ENCODE peak calls at places on chromosomes 13 and 19, in five cellular contexts. B, M, W, G and Z are unnamed samples.

GRCh38 chr13:77143325-77143907 is 116.5 kb upstream of the FBXL3 start:
- DNase-seq in B (no peak), M (peak), W (no peak), G (no peak), Z (no peak)

GRCh38 chr19:48413879-48414623 is 20.6 kb downstream of the GRIN2D start:
- DNase-seq in B (no peak), M (no peak), W (no peak), G (peak), Z (no peak)

GRCh38 chr13:99496322-99497142 is 4.7 kb upstream of the TM9SF2 start:
- DNase-seq in B (peak), M (peak), W (peak), G (no peak), Z (no peak)

GRCh38 chr13:84940801-84941200 is 858.4 kb downstream of the SLITRK6 start:
- DNase-seq in B (no peak), M (no peak), W (no peak), G (no peak), Z (no peak)

GRCh38 chr13:34369925-34370324 is 552.0 kb downstream of the RFC3 start:
- DNase-seq in B (no peak), M (no peak), W (no peak), G (no peak), Z (no peak)

GRCh38 chr13:79782541-79783216 is 301.7 kb downstream of the NDFIP2 start:
- DNase-seq in B (peak), M (peak), W (no peak), G (peak), Z (no peak)

GRCh38 chr19:16914421-16914820 is 25.6 kb downstream of the F2RL3 start:
- DNase-seq in B (no peak), M (no peak), W (no peak), G (no peak), Z (no peak)

GRCh38 chr13:89568746-89569145 is 1778.7 kb upstream of the MIR17HG start:
- DNase-seq in B (no peak), M (no peak), W (no peak), G (no peak), Z (no peak)

GRCh38 chr19:3107658-3108057 is 13.5 kb downstream of the GNA11 start:
- DNase-seq in B (no peak), M (no peak), W (no peak), G (no peak), Z (no peak)

GRCh38 chr13:105997436-105998232 is 537.8 kb downstream of the EFNB2 start:
- DNase-seq in B (no peak), M (peak), W (no peak), G (no peak), Z (no peak)

GRCh38 chr13:22103628-22104027 is 432.8 kb downstream of the FGF9 start:
- DNase-seq in B (no peak), M (no peak), W (no peak), G (no peak), Z (no peak)

GRCh38 chr19:33391631-33392249 is 18.2 kb downstream of the CEBPG start:
- DNase-seq in B (no peak), M (no peak), W (no peak), G (no peak), Z (no peak)
- TF ChIP-seq CTCF in B (no peak), M (no peak), W (no peak), G (peak), Z (no peak)

GRCh38 chr13:101150998-101151397 is 265.3 kb downstream of the NALCN start:
- DNase-seq in B (no peak), M (peak), W (no peak), G (no peak), Z (no peak)

GRCh38 chr13:101157261-101157660 is 259.0 kb downstream of the NALCN start:
- DNase-seq in B (no peak), M (no peak), W (no peak), G (peak), Z (no peak)

GRCh38 chr13:101152184-101152583 is 264.1 kb downstream of the NALCN start:
- DNase-seq in B (no peak), M (no peak), W (no peak), G (no peak), Z (no peak)

DNA sequence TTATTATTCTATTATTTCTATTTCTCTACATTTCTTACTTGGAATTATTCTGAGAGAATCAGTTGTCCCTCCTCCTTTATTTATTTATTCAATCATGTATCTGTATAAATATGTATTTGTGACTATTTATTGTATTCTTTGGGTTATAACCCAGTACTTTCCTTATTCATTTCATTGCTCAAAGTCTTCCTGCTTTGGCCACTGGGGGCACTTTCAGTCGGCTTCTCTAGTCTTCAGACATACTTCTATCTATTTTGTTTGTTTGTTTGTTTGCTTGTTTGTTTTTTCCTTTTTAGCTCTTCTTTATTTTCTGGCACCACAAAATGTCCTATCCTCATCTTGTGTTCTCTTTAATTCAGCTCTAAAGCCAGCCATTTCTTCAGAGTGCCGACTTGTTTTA is 260.4 kb downstream of the NALCN start:
- DNase-seq in B (no peak), M (no peak), W (no peak), G (peak), Z (no peak)
- TF ChIP-seq CTCF in B (peak), M (peak), W (no peak), G (peak), Z (peak)

DNA sequence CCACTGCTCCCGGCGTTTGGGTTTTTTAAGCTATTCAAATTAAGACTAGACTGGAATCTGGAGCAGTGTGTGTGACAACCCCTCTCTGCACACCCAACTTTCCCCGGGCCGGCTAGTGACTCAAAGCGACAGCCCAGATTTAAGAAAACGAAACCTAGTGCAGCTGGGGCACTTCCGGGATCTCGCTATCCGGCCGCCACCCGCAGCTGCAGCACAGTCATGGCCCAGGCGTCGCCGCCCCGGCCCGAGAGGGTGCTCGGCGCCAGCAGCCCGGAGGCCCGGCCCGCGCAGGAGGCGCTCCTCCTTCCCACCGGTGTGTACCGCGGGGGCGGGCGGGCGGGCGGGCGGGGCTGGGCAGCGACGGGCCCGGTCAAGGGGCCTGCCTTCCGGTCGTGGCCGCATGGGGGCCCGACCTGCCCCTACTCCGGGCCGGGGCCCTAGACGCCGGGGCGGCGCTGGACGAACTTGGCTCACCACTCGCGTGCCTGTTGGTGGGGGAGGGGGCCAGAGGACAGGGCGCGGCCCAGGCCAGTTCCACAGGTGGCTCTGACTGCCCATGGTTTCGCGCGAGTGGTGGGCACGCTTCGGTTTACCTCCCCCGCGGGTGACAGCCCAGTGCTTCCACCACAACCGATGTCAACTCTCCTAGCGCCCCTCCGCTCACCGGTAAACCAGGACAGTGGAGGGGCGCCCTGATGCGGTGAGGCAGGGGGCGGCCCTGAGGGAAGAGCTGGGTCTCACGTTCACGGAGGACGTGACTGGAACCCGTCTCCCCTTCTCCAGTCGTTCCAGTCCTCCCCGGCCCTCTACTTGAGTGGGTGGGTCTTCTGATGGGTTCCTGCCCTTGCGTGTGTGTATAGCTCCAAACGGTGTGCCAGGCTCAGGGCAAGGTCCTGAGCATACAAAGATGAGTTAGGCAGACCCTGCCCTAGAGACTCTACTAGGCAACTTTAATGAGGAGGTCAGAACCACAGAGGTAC is at the start of gene PHF11:
- DNase-seq in B (peak), M (peak), W (peak), G (peak), Z (peak)
- TF ChIP-seq CTCF in B (peak), M (no peak), W (no peak), G (peak), Z (peak)

GRCh38 chr13:46554971-46555370 is 2.0 kb downstream of the LRCH1 start:
- DNase-seq in B (no peak), M (no peak), W (no peak), G (no peak), Z (no peak)
- TF ChIP-seq CTCF in B (no peak), M (no peak), W (no peak), G (no peak), Z (no peak)

GRCh38 chr19:7832781-7833180 is 2.8 kb downstream of the EVI5L start:
- DNase-seq in B (no peak), M (peak), W (no peak), G (no peak), Z (no peak)

GRCh38 chr19:7832009-7832408 is 2.0 kb downstream of the EVI5L start:
- DNase-seq in B (no peak), M (no peak), W (no peak), G (no peak), Z (no peak)

GRCh38 chr19:7830823-7831222 is 805 bp downstream of the EVI5L start:
- DNase-seq in B (no peak), M (no peak), W (no peak), G (no peak), Z (no peak)

GRCh38 chr19:7830272-7830771 is 304 bp downstream of the EVI5L start:
- DNase-seq in B (no peak), M (no peak), W (no peak), G (no peak), Z (no peak)

DNA sequence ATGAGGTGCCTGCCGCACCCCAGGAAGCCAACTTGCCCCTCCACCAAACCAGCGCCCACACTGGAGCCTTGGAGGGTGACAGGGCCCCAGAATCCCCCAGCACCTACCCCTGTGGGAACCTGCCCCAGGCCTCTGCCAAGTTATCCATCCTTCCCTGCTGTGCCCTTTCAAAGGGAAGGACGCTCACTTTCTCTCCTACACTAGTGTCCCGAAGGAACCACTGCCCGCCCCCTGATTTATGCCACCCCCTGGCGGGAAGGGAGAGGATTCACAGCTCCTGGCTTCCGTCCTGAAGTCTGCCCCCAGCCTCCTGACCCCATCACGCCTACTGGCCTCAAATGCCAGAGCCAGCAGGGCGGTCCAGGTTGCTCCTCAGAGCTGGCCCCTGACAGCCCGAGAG is 1.4 kb downstream of the EVI5L start:
- DNase-seq in B (no peak), M (peak), W (no peak), G (peak), Z (no peak)
- TF ChIP-seq CTCF in B (peak), M (peak), W (no peak), G (peak), Z (peak)

GRCh38 chr19:38974599-38975213 is 836 bp downstream of the FBXO17 start:
- DNase-seq in B (no peak), M (peak), W (peak), G (no peak), Z (no peak)
- TF ChIP-seq CTCF in B (no peak), M (no peak), W (no peak), G (peak), Z (peak)

GRCh38 chr13:33274264-33274663 is 11.3 kb downstream of the STARD13 start:
- DNase-seq in B (no peak), M (no peak), W (no peak), G (no peak), Z (no peak)

GRCh38 chr13:33275916-33276315 is 9.6 kb downstream of the STARD13 start:
- DNase-seq in B (no peak), M (peak), W (no peak), G (no peak), Z (no peak)

GRCh38 chr13:33271759-33272158 is 13.8 kb downstream of the STARD13 start:
- DNase-seq in B (no peak), M (no peak), W (no peak), G (no peak), Z (no peak)

GRCh38 chr13:33270906-33271538 is 14.5 kb downstream of the STARD13 start:
- DNase-seq in B (no peak), M (peak), W (no peak), G (no peak), Z (no peak)

DNA sequence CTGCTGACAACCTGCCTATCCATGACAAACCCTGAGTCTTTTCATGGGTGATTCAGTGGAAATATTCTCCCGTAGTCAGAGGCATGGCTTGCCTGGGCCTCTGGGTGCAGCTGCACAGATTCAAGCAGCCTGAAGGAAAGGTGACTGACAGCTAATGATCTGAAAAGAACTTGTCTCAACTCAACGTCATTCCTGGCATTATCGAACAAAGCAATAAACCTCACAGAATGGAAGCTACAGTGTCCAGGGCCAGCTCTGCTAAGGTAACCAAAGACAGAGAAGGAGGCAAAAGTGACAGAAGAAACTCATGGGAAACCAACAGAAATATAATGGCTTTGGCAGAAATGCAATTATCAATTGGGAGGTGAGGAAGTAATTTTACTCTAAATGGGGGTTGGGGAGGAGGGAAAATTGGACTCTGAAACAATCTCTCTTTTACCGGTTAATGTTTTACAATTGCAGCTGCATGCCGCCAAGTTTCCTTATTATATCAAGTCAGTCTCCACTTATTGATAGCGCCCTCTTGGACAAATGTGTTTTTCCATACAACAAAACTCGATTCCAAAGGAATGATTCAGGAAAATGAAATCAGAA is 12.9 kb downstream of the STARD13 start:
- DNase-seq in B (no peak), M (no peak), W (no peak), G (no peak), Z (no peak)
- TF ChIP-seq CTCF in B (no peak), M (no peak), W (no peak), G (no peak), Z (no peak)

GRCh38 chr13:50081106-50081898 is 66.1 kb downstream of the KCNRG start:
- DNase-seq in B (peak), M (peak), W (peak), G (peak), Z (peak)
- TF ChIP-seq CTCF in B (peak), M (peak), W (no peak), G (peak), Z (peak)